ENCODE peak calls at places on chromosomes 3 and 15, in ten cellular contexts. S is vagina, I is adrenal gland, F is stomach, R is IMR-90, W is body of pancreas, Z is tibial nerve, L is prostate gland, C is ovary, E is thyroid gland. Q is an unnamed sample.

GRCh38 chr3:177195941-177196472 is 1.3 kb downstream of the TBL1XR1 start:
- DNase-seq in R (no peak), F (no peak), W (no peak), I (no peak), L (peak; percentile 32), Z (no peak), S (no peak), C (no peak), E (no peak), Q (no peak)

GRCh38 chr3:87625911-87626310 is 349.5 kb upstream of the POU1F1 start:
- DNase-seq in E (no peak), L (no peak), S (no peak), F (no peak), R (no peak), Z (no peak), C (no peak), I (no peak), W (no peak), Q (no peak)

GRCh38 chr15:82305621-82306048 is 43.0 kb downstream of the SAXO2 start:
- DNase-seq in C (no peak), R (no peak), L (no peak), S (peak; percentile 83), Z (no peak), F (no peak), W (no peak), I (no peak), E (no peak), Q (no peak)

GRCh38 chr3:124217542-124217941 is 225.6 kb upstream of the ROPN1 start:
- DNase-seq in W (peak; percentile 52), S (no peak), Z (no peak), I (peak; percentile 68), C (no peak), L (no peak), R (peak; percentile 79), F (peak; percentile 53), E (peak; percentile 78), Q (peak; percentile 20)

GRCh38 chr3:147493666-147494065 is 84.5 kb downstream of the ZIC1 start:
- DNase-seq in R (no peak), F (no peak), I (no peak), S (no peak), Z (no peak), L (no peak), E (no peak), C (no peak), W (no peak), Q (no peak)

GRCh38 chr3:98518816-98519215 is 3.9 kb downstream of the CLDND1 start:
- DNase-seq in W (no peak), C (no peak), R (no peak), E (no peak), S (no peak), I (no peak), F (no peak), L (no peak), Z (no peak), Q (no peak)

GRCh38 chr3:38638354-38638753 is 11.1 kb downstream of the SCN5A start:
- DNase-seq in W (no peak), I (no peak), R (no peak), E (no peak), L (no peak), S (no peak), C (no peak), Z (no peak), F (no peak), Q (no peak)

GRCh38 chr15:91965501-91966180 is 112.1 kb downstream of the SLCO3A1 start:
- DNase-seq in E (peak; percentile 39), R (peak; percentile 33), C (no peak), S (no peak), Z (no peak), L (no peak), F (no peak), W (no peak), I (peak; percentile 59), Q (no peak)

GRCh38 chr15:66151809-66152208 is 101.7 kb downstream of the MEGF11 start:
- DNase-seq in L (no peak), F (peak; percentile 34), W (peak; percentile 20), R (no peak), S (no peak), I (no peak), Z (no peak), E (no peak), C (no peak), Q (no peak)

DNA sequence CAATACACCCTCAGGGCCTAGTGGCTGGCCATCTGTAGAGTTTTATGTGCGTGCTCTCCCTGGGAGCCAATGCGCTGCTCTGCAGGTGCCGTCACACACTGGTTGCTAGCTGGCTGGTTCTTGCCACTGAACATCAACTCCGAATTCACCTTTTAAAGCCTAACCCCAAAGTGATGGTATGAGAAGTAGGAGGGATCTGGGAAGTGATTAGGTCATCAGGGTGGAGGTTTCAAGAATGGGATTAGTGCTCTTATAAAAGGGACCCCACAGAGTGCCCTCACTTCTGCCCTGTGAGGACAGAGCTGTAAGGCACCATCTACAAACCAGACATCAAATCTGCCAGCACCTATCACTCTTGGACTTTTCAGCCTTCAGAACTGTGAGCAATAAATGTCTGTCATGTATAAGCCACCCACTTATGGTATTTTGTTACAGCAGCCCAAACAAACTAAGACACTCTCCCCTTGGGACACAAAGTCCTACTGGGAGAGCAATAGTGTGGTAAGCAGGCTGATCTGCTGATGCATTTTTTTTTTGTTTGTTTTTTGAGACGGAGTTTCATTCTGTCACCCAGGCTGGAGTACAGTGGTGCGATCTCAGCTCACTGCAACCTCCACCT is 20.3 kb downstream of the RGMA start:
- DNase-seq in L (no peak), E (no peak), R (no peak), F (no peak), W (no peak), S (no peak), C (no peak), I (no peak), Z (no peak), Q (no peak)
- H3K27ac ChIP-seq in L (no peak overlapping the region), E (no peak overlapping the region), R (no peak overlapping the region), F (peak overlapping the region; percentile 92), W (no peak overlapping the region), S (peak overlapping the region; percentile 31), C (no peak overlapping the region), I (no peak overlapping the region), Z (no peak overlapping the region), Q (peak overlapping the region; percentile 67)

GRCh38 chr3:196563721-196564225 is 4.6 kb downstream of the WDR53 start:
- DNase-seq in Z (no peak), W (no peak), C (no peak), L (no peak), F (no peak), R (peak; percentile 34), I (no peak), S (no peak), E (no peak), Q (no peak)

GRCh38 chr3:196572389-196572788 is 3.9 kb downstream of the FBXO45 start:
- DNase-seq in R (no peak), E (no peak), L (no peak), Z (no peak), S (no peak), F (no peak), W (no peak), C (no peak), I (no peak), Q (no peak)

GRCh38 chr3:196569003-196569516 is 600 bp downstream of the FBXO45 start:
- DNase-seq in W (peak; percentile 50), E (peak; percentile 46), Z (no peak), R (peak; percentile 26), F (peak; percentile 48), I (peak; percentile 40), C (peak; percentile 21), L (peak; percentile 43), S (no peak), Q (peak; percentile 20)

GRCh38 chr3:196568246-196569002 is at the start of the genes FBXO45 and WDR53:
- DNase-seq in R (peak; percentile 93), I (peak; percentile 95), C (peak; percentile 92), L (peak; percentile 93), S (peak; percentile 89), W (peak; percentile 95), Z (peak; percentile 84), F (peak; percentile 96), E (peak; percentile 97), Q (peak; percentile 92)
- TF ChIP-seq POLR2A in R (peak; percentile 55), I (peak; percentile 39), C (peak; percentile 74), L (peak; percentile 70), S (no peak), W (peak; percentile 87), Z (peak; percentile 28), F (no peak), E (peak; percentile 74), Q (peak; percentile 50)

GRCh38 chr15:78881681-78882080 is 9.0 kb downstream of the MORF4L1 start:
- DNase-seq in L (no peak), F (no peak), R (no peak), Z (no peak), S (no peak), I (no peak), E (no peak), W (no peak), C (no peak), Q (no peak)
- H3K4me1 ChIP-seq in L (peaks cover 2% of the 10 kb centered on the region), F (peaks cover 55% of the 10 kb centered on the region), R (peaks cover 15% of the 10 kb centered on the region), Z (peaks cover 30% of the 10 kb centered on the region), S (peaks cover 84% of the 10 kb centered on the region), I (peaks cover 84% of the 10 kb centered on the region), E (peaks cover 60% of the 10 kb centered on the region), W (peaks cover 62% of the 10 kb centered on the region), C (peaks cover 12% of the 10 kb centered on the region), Q (no peaks in the 10 kb centered on the region)

GRCh38 chr15:52153900-52154895 is 37.0 kb downstream of the GNB5 start:
- DNase-seq in E (no peak), C (no peak), Z (no peak), R (no peak), F (no peak), I (no peak), L (no peak), W (no peak), S (peak; percentile 25), Q (no peak)

GRCh38 chr15:52161406-52161966 is 29.7 kb downstream of the GNB5 start:
- DNase-seq in L (no peak), F (no peak), S (no peak), W (no peak), Z (no peak), R (no peak), I (no peak), C (no peak), E (no peak), Q (no peak)

GRCh38 chr15:52154896-52155865 is 36.0 kb downstream of the GNB5 start:
- DNase-seq in L (no peak), F (no peak), E (no peak), R (no peak), C (no peak), Z (no peak), I (no peak), S (peak; percentile 52), W (no peak), Q (no peak)

GRCh38 chr15:52159645-52160044 is 31.5 kb downstream of the GNB5 start:
- DNase-seq in C (no peak), R (no peak), L (no peak), W (no peak), E (no peak), F (no peak), I (no peak), Z (no peak), S (peak; percentile 29), Q (no peak)

GRCh38 chr15:52158084-52158765 is 33.0 kb downstream of the GNB5 start:
- DNase-seq in W (no peak), S (no peak), R (no peak), E (no peak), L (no peak), C (no peak), Z (no peak), F (no peak), I (no peak), Q (no peak)
- H3K27ac ChIP-seq in W (no peak overlapping the region), S (no peak overlapping the region), R (no peak overlapping the region), E (no peak overlapping the region), L (no peak overlapping the region), C (no peak overlapping the region), Z (no peak overlapping the region), F (no peak overlapping the region), I (no peak overlapping the region), Q (no peak overlapping the region)

Q was measured in uterus.